ENCODE peak calls at places on chromosomes 2 and 18, in nine cellular contexts. L is CD4-positive, alpha-beta memory T cell; S is left colon; C is cardiac fibroblast; M is activated T-cell treated with anti-CD3 and anti-CD28 coated beads, Interleukin-2, amount 50 U/mL, for 72 hours; V is LNCaP clone FGC; A is activated CD4-positive, alpha-beta T cell treated with anti-CD3 and anti-CD28 coated beads, Interleukin-2, amount 50 U/mL, for 48 hours; U is anterior cingulate cortex; Z is left lobe of liver. F is an unnamed sample.

GRCh38 chr2:108271691-108272253 is 16.9 kb upstream of the SULT1C2 start:
- DNase-seq in L (no peak), Z (no peak), V (peak; percentile 77), M (no peak), C (peak; percentile 30), U (no peak), S (no peak), A (no peak), F (peak; percentile 84)

GRCh38 chr2:205372141-205372540 is 310.2 kb upstream of the NRP2 start:
- DNase-seq in L (no peak), Z (no peak), U (no peak), A (no peak), S (no peak), M (no peak), C (peak; percentile 6), V (no peak), F (no peak)

GRCh38 chr2:238955648-238956531 is 108.0 kb downstream of the TWIST2 start:
- DNase-seq in C (no peak), A (no peak), Z (no peak), U (no peak), L (no peak), V (no peak), S (no peak), M (no peak), F (no peak)

GRCh38 chr2:58667137-58667774 is 426.1 kb upstream of the FANCL start:
- DNase-seq in S (no peak), U (no peak), C (no peak), V (no peak), Z (no peak), A (no peak), L (no peak), M (no peak), F (no peak)

GRCh38 chr2:92326-92725 is 46.0 kb upstream of the FAM110C start:
- DNase-seq in C (no peak), V (no peak), L (no peak), Z (no peak), U (no peak), S (no peak), A (no peak), M (no peak), F (no peak)

GRCh38 chr2:54672587-54673456 is 50.6 kb upstream of the EML6 start:
- DNase-seq in C (peak; percentile 33), U (no peak), L (no peak), V (no peak), S (no peak), M (no peak), A (no peak), Z (no peak), F (no peak)

GRCh38 chr18:47254341-47254939 is 3.0 kb upstream of the SKOR2 start:
- DNase-seq in L (no peak), C (peak; percentile 44), U (no peak), V (no peak), M (peak; percentile 26), A (peak; percentile 52), Z (no peak), S (no peak), F (no peak)

GRCh38 chr18:778194-779007 is 33.6 kb downstream of the YES1 start:
- DNase-seq in M (no peak), U (no peak), C (peak; percentile 45), Z (no peak), L (no peak), S (no peak), V (no peak), A (no peak), F (no peak)

GRCh38 chr2:206477296-206477695 is 34.0 kb downstream of the ADAM23 start:
- DNase-seq in C (peak; percentile 21), V (no peak), A (no peak), L (no peak), U (no peak), M (no peak), S (no peak), Z (no peak), F (peak; percentile 28)

GRCh38 chr2:241033346-241033987 is 35.0 kb downstream of the SNED1 start:
- DNase-seq in V (no peak), S (no peak), A (no peak), C (no peak), M (no peak), Z (peak; percentile 40), U (no peak), L (no peak), F (no peak)

GRCh38 chr18:77111449-77112160 is 21.0 kb downstream of the MBP start:
- DNase-seq in L (no peak), C (no peak), A (peak; percentile 2), S (peak; percentile 46), M (no peak), U (no peak), Z (no peak), V (no peak), F (no peak)

GRCh38 chr18:8835556-8835955 is 130.2 kb downstream of the MTCL1 start:
- DNase-seq in U (no peak), V (no peak), M (no peak), C (peak; percentile 88), Z (peak; percentile 65), L (no peak), A (no peak), S (no peak), F (peak; percentile 58)

GRCh38 chr2:230863442-230864121 is 1.2 kb upstream of the ITM2C start:
- DNase-seq in U (no peak), Z (peak; percentile 36), S (no peak), L (no peak), V (no peak), A (no peak), C (no peak), M (no peak), F (no peak)

GRCh38 chr18:32920796-32921787 is 148.3 kb upstream of the KLHL14 start:
- DNase-seq in S (no peak), M (no peak), V (no peak), U (no peak), C (peak; percentile 84), L (no peak), A (no peak), Z (no peak), F (peak; percentile 87)

GRCh38 chr2:162926907-162927306 is 88.3 kb upstream of the KCNH7 start:
- DNase-seq in Z (no peak), A (no peak), U (no peak), C (peak; percentile 0), M (no peak), V (no peak), L (no peak), S (no peak), F (no peak)

F was measured in stromal cell of bone marrow.